ENCODE peak calls at places on chromosomes 11 and 22, in nine cellular contexts. R is NB4, N is H1, Y is esophagus squamous epithelium, H is Peyer's patch, S is right lobe of liver, E is transverse colon, Z is A549, X is heart left ventricle. A is an unnamed sample.

GRCh38 chr11:5791165-5791564 is at the start of gene OR52N1:
- DNase-seq in R (no peak), N (no peak), Y (no peak), H (no peak), S (no peak), E (no peak), Z (no peak), X (no peak), A (no peak)

GRCh38 chr22:40504285-40505249 is 132.0 kb downstream of the MRTFA start:
- DNase-seq in R (no peak), N (no peak), Y (no peak), H (no peak), S (no peak), E (no peak), Z (no peak), X (no peak), A (no peak)

GRCh38 chr11:128726464-128727139 is 32.7 kb downstream of the FLI1 start:
- DNase-seq in R (peak), N (no peak), Y (peak), H (peak), S (peak), E (peak), Z (no peak), X (peak), A (no peak)

GRCh38 chr22:46730568-46731245 is 7.3 kb downstream of the CERK start:
- DNase-seq in R (no peak), N (no peak), Y (no peak), H (no peak), S (no peak), E (no peak), Z (no peak), X (no peak), A (no peak)

GRCh38 chr11:119419834-119420492 is 3.0 kb downstream of the THY1 start:
- DNase-seq in R (no peak), N (no peak), Y (no peak), H (no peak), S (no peak), E (no peak), Z (no peak), X (no peak), A (no peak)

GRCh38 chr11:70146309-70146708 is 56.8 kb upstream of the FADD start:
- DNase-seq in R (no peak), N (no peak), Y (no peak), H (no peak), S (no peak), E (no peak), Z (no peak), X (no peak), A (no peak)

GRCh38 chr22:27752771-27753170 is 48.8 kb downstream of the MN1 start:
- DNase-seq in R (no peak), N (no peak), Y (no peak), H (no peak), S (no peak), E (no peak), Z (no peak), X (peak), A (no peak)

GRCh38 chr22:39738746-39739145 is 154.8 kb downstream of the ENTHD1 start:
- DNase-seq in R (no peak), N (no peak), Y (no peak), H (no peak), S (no peak), E (no peak), Z (no peak), X (no peak), A (no peak)

GRCh38 chr11:106186630-106187029 is 109.2 kb downstream of the AASDHPPT start:
- DNase-seq in R (no peak), N (no peak), Y (no peak), H (no peak), S (no peak), E (no peak), Z (no peak), X (no peak), A (no peak)

GRCh38 chr22:39254789-39255298 is 10.1 kb upstream of the PDGFB start:
- DNase-seq in R (peak), N (no peak), Y (no peak), H (no peak), S (no peak), E (no peak), Z (no peak), X (peak), A (peak)

GRCh38 chr22:47169801-47170140 is 407.3 kb downstream of the TBC1D22A start:
- DNase-seq in R (no peak), N (no peak), Y (no peak), H (no peak), S (peak), E (peak), Z (no peak), X (peak), A (no peak)

GRCh38 chr11:23124996-23125395 is 264.7 kb upstream of the CCDC179 start:
- DNase-seq in R (no peak), N (no peak), Y (no peak), H (no peak), S (no peak), E (no peak), Z (no peak), X (no peak), A (no peak)

GRCh38 chr22:35399678-35400334 is at the start of gene MCM5:
- DNase-seq in R (peak), N (peak), Y (peak), H (peak), S (peak), E (peak), Z (peak), X (peak), A (peak)

GRCh38 chr11:17924713-17925112 is 88.1 kb downstream of the SERGEF start:
- DNase-seq in R (no peak), N (no peak), Y (no peak), H (no peak), S (peak), E (no peak), Z (no peak), X (no peak), A (no peak)

GRCh38 chr22:17733484-17733883 is 40.8 kb downstream of the BID start:
- DNase-seq in R (no peak), N (no peak), Y (no peak), H (no peak), S (no peak), E (no peak), Z (no peak), X (no peak), A (no peak)

GRCh38 chr11:73356979-73357739 is 19.0 kb upstream of the RELT start:
- DNase-seq in R (no peak), N (no peak), Y (no peak), H (no peak), S (no peak), E (no peak), Z (no peak), X (no peak), A (no peak)

GRCh38 chr11:34986883-34987525 is 70.6 kb downstream of the PDHX start:
- DNase-seq in R (no peak), N (no peak), Y (no peak), H (no peak), S (no peak), E (no peak), Z (no peak), X (no peak), A (no peak)

GRCh38 chr11:23932485-23932898 is 564.4 kb upstream of the LUZP2 start:
- DNase-seq in R (no peak), N (no peak), Y (no peak), H (no peak), S (no peak), E (no peak), Z (no peak), X (no peak), A (no peak)

GRCh38 chr22:48039326-48039725 is 1276.9 kb downstream of the TBC1D22A start:
- DNase-seq in R (no peak), N (no peak), Y (no peak), H (no peak), S (no peak), E (no peak), Z (no peak), X (no peak), A (no peak)

GRCh38 chr11:125504580-125504979 is 8.5 kb upstream of the FEZ1 start:
- DNase-seq in R (no peak), N (no peak), Y (no peak), H (no peak), S (no peak), E (no peak), Z (no peak), X (no peak), A (no peak)

GRCh38 chr11:32448232-32448631 is 12.9 kb upstream of the WT1 start:
- DNase-seq in R (peak), N (no peak), Y (no peak), H (no peak), S (no peak), E (no peak), Z (peak), X (no peak), A (no peak)

GRCh38 chr11:111911563-111912401 is at the start of gene CRYAB:
- DNase-seq in R (no peak), N (no peak), Y (no peak), H (peak), S (no peak), E (peak), Z (no peak), X (peak), A (no peak)

DNA sequence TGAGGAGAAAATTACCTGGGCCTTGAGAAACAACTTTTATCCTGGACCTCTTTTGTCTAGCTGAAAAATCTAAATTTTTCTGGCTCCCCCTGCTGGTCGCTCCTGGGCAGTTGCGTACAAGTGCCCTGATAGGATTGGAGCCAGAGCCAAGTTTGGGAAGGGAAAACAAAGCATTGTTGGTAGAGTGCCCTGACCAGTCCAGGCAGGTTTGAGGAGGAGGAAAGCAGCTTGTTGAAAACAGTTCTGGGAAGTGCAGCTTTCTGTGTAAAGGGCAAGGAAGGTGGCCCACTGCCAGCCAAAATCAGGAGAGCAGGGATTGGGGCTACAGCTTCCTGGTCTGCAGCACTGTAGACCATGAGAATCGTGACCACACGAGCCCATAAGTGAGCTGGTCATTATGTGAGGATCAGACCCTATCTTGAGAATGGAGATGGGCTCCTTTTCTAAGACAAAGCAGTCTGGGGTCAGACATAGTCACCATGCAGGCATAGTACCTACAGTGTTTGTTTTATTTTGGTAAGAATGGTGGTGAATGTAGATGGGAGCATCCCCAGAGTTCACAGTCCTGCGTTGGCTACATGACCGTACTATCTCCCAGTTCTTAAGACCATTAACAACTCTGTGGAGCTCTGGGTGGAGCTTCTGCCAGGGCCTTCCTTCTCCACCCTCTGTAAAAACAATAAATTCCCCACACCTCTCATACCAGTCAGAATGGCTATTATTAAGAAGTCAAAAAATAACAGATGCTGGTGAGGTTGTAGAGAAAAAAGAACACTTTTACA is 21.3 kb upstream of the PIK3IP1 start:
- DNase-seq in R (peak), N (peak), Y (no peak), H (peak), S (peak), E (peak), Z (peak), X (peak), A (no peak)
- TF ChIP-seq POLR2A in R (no peak), N (no peak), Y (no peak), H (no peak), S (no peak), E (no peak), Z (no peak), X (no peak), A (no peak)

DNA sequence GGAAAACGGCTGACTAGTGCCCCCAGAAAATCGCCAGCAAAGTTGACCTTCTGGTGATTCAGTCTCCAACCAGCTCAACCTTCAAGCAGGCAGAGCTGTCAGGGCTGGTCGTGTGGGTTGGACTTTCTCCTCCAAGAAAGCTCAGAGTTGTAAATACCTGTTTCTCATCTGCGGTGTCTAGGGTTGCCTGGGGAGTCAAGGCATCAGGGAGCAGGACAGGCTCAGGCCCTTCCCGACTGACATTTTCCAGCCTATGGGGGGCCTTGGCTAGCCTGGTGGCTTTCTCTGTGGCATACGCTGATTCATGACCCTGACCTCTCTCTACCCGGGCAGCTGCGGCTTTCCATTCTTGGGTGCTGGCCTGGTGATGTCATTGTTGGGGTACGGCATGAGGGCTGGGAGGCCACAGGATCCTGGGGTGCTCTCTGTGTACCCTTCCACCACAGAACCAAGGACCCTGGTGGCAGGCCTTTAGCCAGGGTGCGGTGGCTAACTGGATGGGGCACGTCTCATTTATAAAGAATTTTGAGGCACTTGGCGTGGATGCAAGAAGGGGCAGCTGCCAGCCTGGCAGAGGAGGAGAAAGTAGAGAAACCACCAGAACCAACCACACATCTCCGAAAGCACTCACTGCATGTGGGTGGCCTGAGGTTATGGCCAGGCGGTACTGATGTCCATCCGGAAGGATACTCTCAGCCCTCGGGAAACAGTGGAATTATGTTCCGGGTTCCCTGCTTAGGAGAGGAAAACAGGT is 64.9 kb downstream of the BCR start:
- DNase-seq in R (no peak), N (no peak), Y (no peak), H (peak), S (no peak), E (no peak), Z (no peak), X (no peak), A (no peak)
- TF ChIP-seq POLR2A in R (no peak), N (no peak), Y (no peak), H (no peak), S (no peak), E (no peak), Z (no peak), X (no peak), A (no peak)

GRCh38 chr22:37775785-37776638 is 31.7 kb upstream of the GCAT start:
- DNase-seq in R (no peak), N (no peak), Y (no peak), H (no peak), S (no peak), E (no peak), Z (no peak), X (no peak), A (no peak)

GRCh38 chr22:37774728-37775127 is 33.0 kb upstream of the GCAT start:
- DNase-seq in R (no peak), N (no peak), Y (no peak), H (no peak), S (no peak), E (no peak), Z (no peak), X (no peak), A (no peak)

GRCh38 chr22:37776639-37777005 is 31.1 kb upstream of the GCAT start:
- DNase-seq in R (no peak), N (no peak), Y (no peak), H (no peak), S (no peak), E (no peak), Z (no peak), X (no peak), A (no peak)

GRCh38 chr22:37778370-37779009 is 29.2 kb upstream of the GCAT start:
- DNase-seq in R (no peak), N (no peak), Y (no peak), H (no peak), S (no peak), E (no peak), Z (no peak), X (no peak), A (no peak)

DNA sequence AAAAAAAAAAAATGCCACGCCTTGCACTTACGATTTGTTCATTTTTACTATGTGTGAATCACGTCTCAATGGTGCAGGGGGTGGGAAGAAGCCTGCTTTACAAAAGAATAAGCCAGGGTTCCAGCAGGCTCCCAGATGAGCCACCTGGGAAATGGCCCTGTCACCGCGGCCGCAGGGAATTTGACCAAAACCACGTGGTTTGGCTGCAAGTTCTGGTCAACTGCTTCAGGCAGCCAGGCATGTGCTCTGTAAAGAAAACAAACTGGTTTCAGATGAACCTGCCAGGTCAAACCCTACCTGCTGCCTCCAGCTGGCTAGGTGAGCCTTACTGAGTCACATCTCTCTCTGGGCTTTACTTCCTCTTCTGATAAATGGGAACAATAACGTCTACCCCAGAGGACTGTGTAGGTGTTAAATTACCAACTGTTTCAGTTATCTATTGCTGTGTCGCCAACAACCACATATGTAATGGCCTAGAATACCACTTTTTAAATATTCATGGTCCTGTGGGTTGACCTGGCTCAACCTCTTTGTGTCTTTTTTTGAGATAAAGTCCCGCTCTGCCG is 30.5 kb upstream of the GCAT start:
- DNase-seq in R (peak), N (no peak), Y (no peak), H (peak), S (peak), E (peak), Z (no peak), X (peak), A (peak)
- TF ChIP-seq POLR2A in R (no peak), N (no peak), Y (no peak), H (no peak), S (no peak), E (peak), Z (no peak), X (no peak), A (no peak)

DNA sequence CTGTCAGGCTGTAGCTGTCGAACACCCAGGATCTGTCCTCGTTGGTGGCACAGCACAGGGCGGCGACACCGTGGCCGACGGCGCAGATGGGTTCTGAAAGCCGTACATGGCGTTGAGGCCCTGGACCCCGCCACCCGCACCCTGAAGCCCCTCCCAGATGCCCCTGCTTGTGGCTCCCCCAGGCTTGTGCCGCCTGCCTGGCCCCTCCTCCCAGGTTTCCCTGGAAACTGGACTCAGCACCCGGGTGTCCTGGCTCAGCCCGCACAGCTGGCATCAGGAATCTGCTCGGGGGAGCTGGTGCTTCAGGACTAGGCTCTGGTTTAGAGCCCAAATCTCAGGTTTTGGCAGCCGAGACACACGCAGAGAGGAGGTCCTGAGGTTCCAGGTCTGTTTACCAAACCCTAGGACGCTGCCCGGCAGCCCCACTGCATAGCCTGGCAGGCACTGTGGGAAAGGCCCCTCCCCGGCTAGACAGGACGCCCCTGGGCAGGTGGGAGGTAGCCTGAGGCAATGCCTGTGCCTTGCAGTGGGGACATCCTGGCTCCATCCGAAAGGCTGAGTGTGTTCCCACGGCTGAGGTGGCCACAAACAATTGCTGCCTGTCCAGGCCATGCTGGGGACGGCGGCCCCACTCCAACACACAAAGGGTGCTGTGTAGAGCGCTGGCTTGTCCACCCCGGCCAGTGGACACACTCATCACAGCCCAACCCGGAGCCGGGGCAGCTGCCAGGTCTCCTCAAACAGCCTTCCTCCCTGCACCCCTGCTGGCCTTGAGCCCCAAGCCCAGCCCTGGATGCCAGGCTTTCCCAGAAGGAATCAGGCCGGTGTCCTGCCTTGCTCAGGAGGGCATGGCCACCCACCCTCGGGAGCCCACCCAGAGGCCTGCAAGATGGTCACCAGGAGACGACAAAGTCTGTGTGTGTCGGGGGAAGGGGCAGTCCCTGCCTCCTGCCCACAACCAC is 4.6 kb downstream of the GATD1 start:
- DNase-seq in R (no peak), N (no peak), Y (no peak), H (no peak), S (peak), E (no peak), Z (no peak), X (no peak), A (no peak)
- TF ChIP-seq POLR2A in R (no peak), N (no peak), Y (no peak), H (no peak), S (no peak), E (no peak), Z (no peak), X (no peak), A (no peak)

DNA sequence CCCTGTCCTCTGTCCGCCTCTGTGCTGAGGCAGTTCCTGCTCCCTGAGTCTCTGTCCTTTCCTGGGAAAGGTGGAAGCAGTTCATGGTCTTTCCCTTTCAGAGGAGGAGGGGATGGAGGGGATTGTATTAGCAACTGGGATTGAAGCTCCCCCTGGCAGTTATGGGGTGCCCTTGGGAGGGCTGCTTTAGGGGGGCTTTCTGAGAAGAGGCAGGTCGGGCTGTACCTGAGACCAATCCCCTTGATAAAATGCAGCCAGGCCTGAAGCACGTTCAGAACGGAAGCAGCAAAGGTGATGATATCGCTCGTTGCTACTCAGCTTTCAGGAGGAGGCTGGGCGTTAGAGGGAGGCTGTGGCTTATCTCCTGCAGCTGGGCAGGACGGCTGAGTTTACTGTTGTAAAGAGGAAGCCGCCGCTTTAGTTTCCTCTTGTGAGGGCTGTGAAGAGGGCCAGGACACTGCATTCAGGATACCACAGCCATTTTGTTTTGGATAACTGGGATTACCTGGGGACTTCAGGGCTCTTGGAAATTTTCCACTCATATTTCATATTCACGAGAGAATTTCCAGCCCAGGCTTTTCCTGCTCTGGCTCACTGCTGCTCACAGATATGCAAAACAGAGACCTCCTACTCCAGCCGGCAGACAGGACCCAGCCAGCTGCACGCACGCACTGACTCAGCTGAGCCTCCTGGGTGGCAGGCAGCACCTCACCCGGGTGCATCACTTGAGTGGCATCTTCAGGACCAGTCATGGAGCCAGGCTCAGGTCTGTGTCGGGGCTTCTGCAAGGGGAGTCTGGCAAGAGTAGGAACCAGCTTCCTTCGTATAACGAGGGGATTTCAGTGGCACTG is 798 bp downstream of the AMPD3 start:
- DNase-seq in R (peak), N (peak), Y (peak), H (peak), S (no peak), E (peak), Z (peak), X (peak), A (peak)
- TF ChIP-seq POLR2A in R (peak), N (no peak), Y (no peak), H (no peak), S (no peak), E (peak), Z (peak), X (no peak), A (no peak)

GRCh38 chr22:50531546-50532352 is 1.9 kb upstream of the TYMP start:
- DNase-seq in R (peak), N (peak), Y (no peak), H (peak), S (peak), E (peak), Z (no peak), X (peak), A (peak)
- TF ChIP-seq POLR2A in R (no peak), N (no peak), Y (no peak), H (peak), S (peak), E (peak), Z (peak), X (no peak), A (peak)